ENCODE peak calls at places on chromosomes 4 and X, in eight cellular contexts. V, P, H, R, Y, S, J and T are unnamed samples.

GRCh38 chr4:120446051-120446567 is 379.5 kb upstream of the MAD2L1 start:
- DNase-seq in R (no peak), V (no peak), Y (no peak), H (no peak), J (no peak), S (no peak), P (no peak), T (no peak)

GRCh38 chr4:36128689-36129088 is 115.6 kb downstream of the ARAP2 start:
- DNase-seq in V (no peak), H (no peak), J (no peak), P (peak; percentile 1), R (no peak), S (no peak), Y (no peak), T (no peak)

GRCh38 chr4:40395908-40396806 is 61.0 kb downstream of the CHRNA9 start:
- DNase-seq in Y (peak; percentile 25), J (no peak), V (peak; percentile 64), S (peak; percentile 93), P (no peak), R (peak; percentile 59), H (peak; percentile 97), T (no peak)

GRCh38 chr4:19266566-19266965 is 985.1 kb upstream of the SLIT2 start:
- DNase-seq in H (no peak), R (no peak), J (no peak), P (no peak), Y (no peak), V (no peak), S (no peak), T (no peak)

GRCh38 chr4:54099287-54099958 is 540 bp upstream of the GSX2 start:
- DNase-seq in R (no peak), Y (no peak), H (no peak), P (no peak), S (no peak), V (no peak), J (no peak), T (no peak)

GRCh38 chr4:8157496-8157895 is 1.1 kb downstream of the ABLIM2 start:
- DNase-seq in J (no peak), Y (no peak), S (no peak), R (peak; percentile 42), H (peak; percentile 20), P (no peak), V (peak; percentile 69), T (no peak)

GRCh38 chr4:23937173-23937572 is 47.3 kb upstream of the PPARGC1A start:
- DNase-seq in Y (no peak), V (no peak), H (no peak), J (no peak), R (no peak), P (peak; percentile 48), S (no peak), T (no peak)

GRCh38 chrX:48058621-48059295 is 12.7 kb downstream of the ZNF630 start:
- DNase-seq in J (no peak), R (no peak), S (no peak), H (no peak), P (no peak), V (no peak), Y (no peak), T (no peak)

GRCh38 chr4:150994721-150995120 is 20.4 kb downstream of the LRBA start:
- DNase-seq in H (no peak), R (no peak), P (no peak), S (no peak), J (no peak), V (no peak), Y (no peak), T (no peak)

GRCh38 chr4:143377635-143378099 is 41.0 kb downstream of the GAB1 start:
- DNase-seq in J (no peak), S (no peak), H (no peak), V (no peak), R (no peak), P (no peak), Y (no peak), T (no peak)

GRCh38 chr4:150242820-150243458 is 164.7 kb downstream of the DCLK2 start:
- DNase-seq in R (no peak), H (peak; percentile 26), J (no peak), Y (peak; percentile 37), P (peak; percentile 60), S (no peak), V (peak; percentile 47), T (peak; percentile 15)

GRCh38 chr4:130851932-130852331 is 1756.0 kb downstream of the C4orf33 start:
- DNase-seq in V (no peak), H (no peak), R (no peak), S (no peak), Y (no peak), J (no peak), P (no peak), T (no peak)

GRCh38 chrX:154486052-154486395 is 391 bp downstream of the UBL4A start:
- DNase-seq in R (no peak), Y (no peak), J (no peak), H (peak; percentile 46), S (no peak), P (no peak), V (peak; percentile 63), T (peak; percentile 24)

GRCh38 chrX:120769576-120770341 is 105.9 kb downstream of the CT47B1 start:
- DNase-seq in Y (peak; percentile 74), J (no peak), V (no peak), R (no peak), H (no peak), P (peak; percentile 19), S (peak; percentile 6), T (no peak)

GRCh38 chrX:19535481-19535880 is 20.2 kb upstream of the MAP3K15 start:
- DNase-seq in H (no peak), Y (peak; percentile 54), S (no peak), P (peak; percentile 24), V (no peak), R (no peak), J (no peak), T (no peak)

GRCh38 chrX:153381684-153382532 is 19.2 kb downstream of the PNMA6E start:
- DNase-seq in P (peak; percentile 81), S (no peak), V (no peak), R (no peak), J (no peak), Y (peak; percentile 50), H (peak; percentile 22), T (no peak)

GRCh38 chr4:98433608-98434198 is 172.5 kb downstream of the RAP1GDS1 start:
- DNase-seq in J (no peak), R (no peak), Y (no peak), S (no peak), V (no peak), H (no peak), P (no peak), T (no peak)

GRCh38 chr4:102449751-102450352 is 51.3 kb upstream of the NFKB1 start:
- DNase-seq in S (peak; percentile 59), H (peak; percentile 33), P (peak; percentile 64), V (peak; percentile 28), R (peak; percentile 43), J (no peak), Y (peak; percentile 62), T (peak; percentile 63)

GRCh38 chrX:153765138-153766079 is 1.4 kb downstream of the PLXNB3 start:
- DNase-seq in S (no peak), Y (no peak), H (no peak), V (no peak), R (peak; percentile 36), J (no peak), P (peak; percentile 5), T (no peak)

GRCh38 chr4:107736924-107737448 is 17.0 kb upstream of the PAPSS1 start:
- DNase-seq in Y (peak; percentile 29), P (peak; percentile 57), S (no peak), H (peak; percentile 10), V (peak; percentile 21), J (no peak), R (no peak), T (no peak)

GRCh38 chr4:107733431-107733925 is 13.4 kb upstream of the PAPSS1 start:
- DNase-seq in H (no peak), V (no peak), S (no peak), P (no peak), R (no peak), J (no peak), Y (no peak), T (no peak)

GRCh38 chr4:107737470-107737869 is 17.4 kb upstream of the PAPSS1 start:
- DNase-seq in S (no peak), V (no peak), H (no peak), J (no peak), R (no peak), P (no peak), Y (no peak), T (no peak)

GRCh38 chr4:107736037-107736436 is 16.0 kb upstream of the PAPSS1 start:
- DNase-seq in H (no peak), J (no peak), R (no peak), Y (no peak), S (no peak), V (no peak), P (no peak), T (no peak)

GRCh38 chr4:107734120-107734519 is 14.1 kb upstream of the PAPSS1 start:
- DNase-seq in V (no peak), H (no peak), P (no peak), S (no peak), Y (peak; percentile 4), R (no peak), J (no peak), T (no peak)
- TF ChIP-seq CTCF in V (no peak), H (no peak), P (peak; percentile 33), S (no peak), Y (no peak), R (no peak), J (no peak), T (no peak)

GRCh38 chr4:182916483-182917181 is 554 bp downstream of the DCTD start:
- DNase-seq in J (peak; percentile 48), R (peak; percentile 63), P (peak; percentile 79), Y (peak; percentile 47), S (peak; percentile 20), H (peak; percentile 76), V (peak; percentile 70), T (peak; percentile 37)
- TF ChIP-seq POLR2A in J (no peak), R (no peak), P (peak; percentile 64), Y (no peak), S (no peak), H (no peak), V (no peak), T (no peak)

DNA sequence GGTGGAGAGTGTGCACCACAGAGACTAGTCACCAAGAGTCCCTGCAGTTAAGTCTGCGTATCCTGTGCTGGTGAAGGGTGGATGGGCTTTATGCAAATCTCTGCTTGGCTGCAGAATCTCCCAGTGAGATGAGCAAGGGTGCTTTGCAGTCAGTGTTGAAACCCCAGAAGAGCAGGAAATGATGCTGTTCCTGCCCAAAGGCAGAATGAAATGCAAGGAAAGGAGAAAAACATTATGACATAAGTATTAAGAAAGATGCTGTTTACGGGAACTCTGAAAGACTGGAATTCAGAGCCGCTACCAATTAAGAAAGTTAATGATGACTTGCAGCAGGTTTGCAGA is 25.4 kb upstream of the ACSL1 start:
- DNase-seq in Y (no peak), P (no peak), H (no peak), J (peak; percentile 70), R (no peak), S (no peak), V (no peak), T (no peak)
- H3K4me3 ChIP-seq in Y (no peak overlapping the region), P (no peak overlapping the region), H (no peak overlapping the region), J (no peak overlapping the region), R (no peak overlapping the region), S (no peak overlapping the region), V (no peak overlapping the region), T (no peak overlapping the region)

DNA sequence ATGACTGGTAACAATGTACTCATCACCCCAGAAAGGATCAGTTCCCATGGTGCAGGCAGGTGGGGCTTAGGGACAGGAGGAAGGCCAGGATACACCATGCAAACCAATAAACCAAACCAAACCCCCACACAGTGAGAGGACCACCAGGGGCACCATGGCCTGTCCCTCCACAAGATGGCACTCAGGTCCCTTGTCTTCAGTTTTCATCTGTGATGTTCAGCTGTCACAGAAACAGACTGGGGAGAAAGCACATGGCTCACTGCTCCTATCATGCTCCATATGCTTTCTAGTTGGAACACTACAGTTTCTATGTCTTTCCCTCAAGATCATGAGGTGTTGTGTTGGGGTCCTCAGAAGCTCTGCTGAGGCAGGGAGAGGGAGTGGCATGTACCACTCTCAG is 10.1 kb downstream of the HS3ST1 start:
- DNase-seq in J (no peak), S (no peak), Y (peak; percentile 1), V (no peak), R (no peak), H (no peak), P (peak; percentile 7), T (no peak)
- TF ChIP-seq CTCF in J (no peak), S (no peak), Y (no peak), V (peak; percentile 14), R (no peak), H (no peak), P (no peak), T (no peak)